ENCODE peak calls at places on chromosomes 6 and 20, in four cellular contexts. One of them, this sample, is unnamed.
A peak's percentile ranks its signal among the peaks of the same experiment; 100 is the strongest.

GRCh38 chr20:9359561-9360308 is 154.7 kb upstream of the LAMP5 start:
- DNase-seq in fibroblast of mammary gland: peak; percentile 78
- DNase-seq in right atrium auricular region: no peak
- DNase-seq in sigmoid colon: peak; percentile 70
- DNase-seq in this sample: no peak

GRCh38 chr6:78808356-78808891 is 58.9 kb upstream of the IRAK1BP1 start:
- DNase-seq in fibroblast of mammary gland: no peak
- DNase-seq in sigmoid colon: no peak
- DNase-seq in right atrium auricular region: no peak
- DNase-seq in this sample: no peak

GRCh38 chr6:12115492-12115891 is 103.4 kb downstream of the HIVEP1 start:
- DNase-seq in right atrium auricular region: no peak
- DNase-seq in fibroblast of mammary gland: no peak
- DNase-seq in sigmoid colon: no peak
- DNase-seq in this sample: no peak

GRCh38 chr6:43089874-43090556 is 13.9 kb downstream of the PTK7 start:
- DNase-seq in sigmoid colon: no peak
- DNase-seq in right atrium auricular region: no peak
- DNase-seq in fibroblast of mammary gland: no peak
- DNase-seq in this sample: no peak

GRCh38 chr6:132919028-132919427 is 104.7 kb downstream of the RPS12 start:
- DNase-seq in sigmoid colon: no peak
- DNase-seq in fibroblast of mammary gland: peak; percentile 51
- DNase-seq in right atrium auricular region: no peak
- DNase-seq in this sample: no peak

GRCh38 chr20:24589845-24590192 is 120.4 kb downstream of the SYNDIG1 start:
- DNase-seq in right atrium auricular region: no peak
- DNase-seq in sigmoid colon: no peak
- DNase-seq in fibroblast of mammary gland: no peak
- DNase-seq in this sample: no peak

GRCh38 chr6:3489032-3489757 is 32.3 kb upstream of the SLC22A23 start:
- DNase-seq in fibroblast of mammary gland: peak; percentile 76
- DNase-seq in sigmoid colon: no peak
- DNase-seq in right atrium auricular region: no peak
- DNase-seq in this sample: no peak

GRCh38 chr6:25137497-25137896 is 141.7 kb upstream of the CARMIL1 start:
- DNase-seq in right atrium auricular region: no peak
- DNase-seq in fibroblast of mammary gland: peak; percentile 39
- DNase-seq in sigmoid colon: no peak
- DNase-seq in this sample: no peak

GRCh38 chr6:137926207-137926731 is 59.2 kb downstream of the TNFAIP3 start:
- DNase-seq in right atrium auricular region: no peak
- DNase-seq in fibroblast of mammary gland: peak; percentile 88
- DNase-seq in sigmoid colon: no peak
- DNase-seq in this sample: no peak

GRCh38 chr6:68968301-68968649 is 333.2 kb downstream of the ADGRB3 start:
- DNase-seq in sigmoid colon: no peak
- DNase-seq in fibroblast of mammary gland: no peak
- DNase-seq in right atrium auricular region: no peak
- DNase-seq in this sample: no peak
- TF ChIP-seq CTCF in sigmoid colon: peak; percentile 18
- TF ChIP-seq CTCF in fibroblast of mammary gland: no peak
- TF ChIP-seq CTCF in right atrium auricular region: peak; percentile 5
- TF ChIP-seq CTCF in this sample: peak; percentile 50

DNA sequence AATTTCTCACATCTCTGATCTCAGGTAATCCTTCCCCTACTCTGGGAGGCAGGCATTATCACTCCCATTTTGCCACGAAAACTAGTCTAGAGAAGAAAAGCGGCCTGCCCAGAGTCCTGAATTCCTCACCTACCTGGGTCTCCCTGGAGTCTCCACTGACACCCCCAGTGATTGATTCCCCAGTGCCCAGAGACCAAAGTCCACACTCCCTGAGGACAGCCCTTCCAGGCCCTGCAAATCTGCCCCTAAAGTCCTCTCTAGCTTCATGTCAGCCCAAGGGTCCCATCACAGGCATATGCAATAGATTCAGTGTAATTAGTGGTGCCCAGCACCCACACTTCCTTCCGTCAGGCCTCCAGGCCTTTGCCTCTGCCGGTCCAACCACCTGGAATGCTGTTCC is 47.2 kb downstream of the MAFB start:
- DNase-seq in sigmoid colon: no peak
- DNase-seq in fibroblast of mammary gland: no peak
- DNase-seq in right atrium auricular region: no peak
- DNase-seq in this sample: no peak
- TF ChIP-seq CTCF in sigmoid colon: no peak
- TF ChIP-seq CTCF in fibroblast of mammary gland: no peak
- TF ChIP-seq CTCF in right atrium auricular region: no peak
- TF ChIP-seq CTCF in this sample: no peak

GRCh38 chr6:14396826-14397517 is 279.4 kb downstream of the CD83 start:
- DNase-seq in right atrium auricular region: no peak
- DNase-seq in fibroblast of mammary gland: peak; percentile 69
- DNase-seq in sigmoid colon: no peak
- DNase-seq in this sample: no peak
- TF ChIP-seq CTCF in right atrium auricular region: peak; percentile 31
- TF ChIP-seq CTCF in fibroblast of mammary gland: peak; percentile 34
- TF ChIP-seq CTCF in sigmoid colon: no peak
- TF ChIP-seq CTCF in this sample: no peak

DNA sequence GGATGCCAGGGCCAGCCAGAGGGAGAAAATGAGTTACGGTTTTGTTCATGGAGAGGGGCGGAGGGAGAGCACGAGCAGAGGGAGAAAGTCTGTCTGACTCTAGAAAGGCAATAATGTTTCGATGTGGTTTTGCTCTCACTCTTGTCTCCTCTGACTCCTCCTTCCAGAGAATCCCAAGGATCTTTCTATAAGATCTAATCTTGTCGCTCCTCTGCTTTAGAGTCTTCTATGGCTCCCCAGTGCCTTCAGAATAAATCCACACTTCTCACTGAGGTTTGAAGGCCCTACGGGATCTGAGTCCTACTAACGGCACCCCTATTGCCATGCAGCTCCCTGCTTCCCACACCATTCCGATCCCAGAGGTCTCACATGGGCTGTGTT is 66.8 kb downstream of the KCNB1 start:
- DNase-seq in right atrium auricular region: no peak
- DNase-seq in fibroblast of mammary gland: no peak
- DNase-seq in sigmoid colon: no peak
- DNase-seq in this sample: no peak
- TF ChIP-seq CTCF in right atrium auricular region: no peak
- TF ChIP-seq CTCF in fibroblast of mammary gland: no peak
- TF ChIP-seq CTCF in sigmoid colon: no peak
- TF ChIP-seq CTCF in this sample: no peak

DNA sequence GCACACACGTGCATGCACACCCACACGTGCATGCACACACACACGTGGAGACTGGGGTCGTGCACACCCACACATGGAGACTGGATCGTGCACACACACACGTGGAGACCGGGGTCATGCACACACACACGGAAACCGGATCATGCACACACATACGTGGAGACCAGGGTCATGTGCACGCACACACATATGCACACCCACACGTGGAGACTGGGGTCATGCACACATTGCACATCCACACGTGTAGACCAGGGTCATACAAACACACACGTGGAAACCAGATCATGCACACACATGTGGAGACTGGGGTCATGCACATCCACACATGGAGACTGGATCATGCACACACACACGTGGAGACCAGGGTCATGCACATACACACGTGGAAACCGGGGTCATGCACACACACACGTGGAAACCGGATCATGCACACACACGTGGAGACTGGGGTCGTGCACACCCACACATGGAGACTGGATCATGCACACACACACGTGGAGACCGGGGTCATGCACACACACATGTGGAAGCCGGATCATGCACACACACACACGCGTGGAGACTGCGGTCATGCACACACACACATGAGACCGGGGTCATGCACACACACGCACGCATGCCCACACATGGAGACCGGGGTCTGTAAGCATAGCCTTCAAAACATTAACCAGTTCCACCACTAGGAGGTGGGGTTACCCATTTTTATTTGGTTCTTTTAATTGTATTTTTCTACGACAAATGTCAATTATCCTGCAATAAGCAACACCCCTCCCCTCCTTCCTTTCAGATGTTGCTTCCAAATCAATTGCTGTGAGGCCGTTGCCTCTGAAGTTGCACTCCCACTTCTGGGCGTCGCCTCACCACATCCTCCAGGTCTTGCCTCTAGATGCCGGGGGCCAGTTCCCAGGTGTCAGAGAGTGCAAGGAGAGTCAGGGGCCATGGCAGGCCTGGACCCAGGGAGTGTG is 95.8 kb downstream of the TMEM242 start:
- DNase-seq in fibroblast of mammary gland: peak; percentile 41
- DNase-seq in right atrium auricular region: peak; percentile 52
- DNase-seq in sigmoid colon: peak; percentile 40
- DNase-seq in this sample: no peak
- TF ChIP-seq CTCF in fibroblast of mammary gland: peak; percentile 41
- TF ChIP-seq CTCF in right atrium auricular region: peak; percentile 46
- TF ChIP-seq CTCF in sigmoid colon: no peak
- TF ChIP-seq CTCF in this sample: peak; percentile 63

DNA sequence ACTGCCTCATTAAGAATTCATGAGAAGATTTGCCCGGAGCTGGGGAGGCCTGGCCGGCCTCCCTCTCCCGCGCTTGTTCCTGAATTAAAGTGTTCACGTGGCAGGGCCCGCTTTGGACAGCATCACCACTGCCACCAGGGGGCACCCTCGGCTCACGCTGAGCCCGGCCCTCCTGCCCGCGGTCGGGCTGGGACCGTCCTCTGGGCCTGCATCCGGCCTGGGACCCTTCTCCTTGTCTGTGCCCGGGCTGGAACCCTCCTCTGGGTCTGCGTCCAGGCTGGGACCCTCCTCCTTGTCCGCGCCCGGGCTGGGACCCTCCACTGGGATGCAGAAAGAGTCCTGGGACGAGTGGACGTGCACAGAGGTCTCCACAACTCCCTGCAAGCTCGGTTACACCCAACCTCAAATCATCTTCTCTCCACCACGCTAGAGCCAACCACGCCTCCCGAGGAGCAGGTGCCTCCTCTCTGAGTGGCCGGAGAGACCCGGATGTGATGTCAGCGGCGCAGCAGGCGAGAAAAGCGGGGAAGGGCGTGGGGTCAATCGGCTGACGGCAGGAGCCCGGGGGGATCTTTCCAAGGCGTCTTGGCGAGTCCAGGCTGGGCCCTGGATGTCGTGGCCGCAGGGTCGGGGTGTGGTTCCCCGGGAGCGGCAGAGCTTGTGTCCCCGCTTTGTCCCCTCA is 50.9 kb upstream of the DACT2 start:
- DNase-seq in sigmoid colon: peak; percentile 89
- DNase-seq in right atrium auricular region: peak; percentile 76
- DNase-seq in fibroblast of mammary gland: peak; percentile 33
- DNase-seq in this sample: peak; percentile 89
- TF ChIP-seq CTCF in sigmoid colon: peak; percentile 94
- TF ChIP-seq CTCF in right atrium auricular region: peak; percentile 88
- TF ChIP-seq CTCF in fibroblast of mammary gland: peak; percentile 57
- TF ChIP-seq CTCF in this sample: peak; percentile 94

DNA sequence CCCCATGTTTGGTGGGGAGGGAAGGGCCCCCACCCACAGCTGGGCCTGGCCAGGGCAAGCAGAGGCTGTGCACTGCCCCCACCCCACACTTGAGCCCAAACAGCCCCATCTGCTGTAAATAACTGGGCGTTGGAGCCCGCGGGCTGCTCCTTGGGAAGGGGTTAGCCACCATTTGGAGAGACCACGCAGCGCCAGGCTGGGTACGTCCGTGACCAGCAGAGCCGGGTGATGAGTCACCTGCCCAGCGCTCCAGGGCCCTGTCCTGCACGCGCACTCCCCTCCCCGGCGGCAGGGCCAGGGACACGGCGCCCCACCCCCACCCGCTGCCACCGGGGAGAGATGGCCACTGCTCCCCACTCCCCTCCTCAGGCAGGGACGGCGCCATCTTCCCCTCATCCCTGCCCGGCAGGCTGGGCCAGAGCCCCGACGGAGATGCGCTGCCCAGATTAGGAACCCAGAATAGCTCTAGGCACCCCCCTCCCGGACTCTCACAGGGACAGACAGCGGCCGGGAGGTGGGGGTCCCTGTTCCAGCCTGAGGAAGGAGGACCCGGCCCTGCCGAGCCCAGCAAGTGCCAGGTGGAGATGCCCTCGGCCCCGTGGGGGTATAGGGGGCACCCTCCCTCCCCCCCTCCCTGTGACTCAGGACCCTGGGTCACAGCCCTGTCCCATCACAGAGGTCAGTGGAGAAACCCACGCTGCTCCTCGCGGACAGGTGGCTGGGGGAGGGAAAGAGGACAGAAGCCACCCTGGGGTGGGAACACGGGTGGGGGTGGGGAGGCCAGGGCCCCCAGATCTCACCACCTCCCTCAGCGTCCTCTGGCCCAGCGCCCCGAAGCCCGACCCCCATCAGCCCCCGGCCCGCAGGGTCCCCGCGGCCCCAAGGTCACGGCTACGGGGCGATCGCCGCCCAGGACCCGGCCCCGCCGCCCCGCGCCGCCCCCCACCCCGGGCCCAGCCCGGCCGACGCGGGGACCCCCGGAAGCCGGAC is 642 bp downstream of the EEF1A2 start:
- DNase-seq in fibroblast of mammary gland: peak; percentile 23
- DNase-seq in sigmoid colon: peak; percentile 66
- DNase-seq in right atrium auricular region: no peak
- DNase-seq in this sample: no peak
- TF ChIP-seq CTCF in fibroblast of mammary gland: no peak
- TF ChIP-seq CTCF in sigmoid colon: no peak
- TF ChIP-seq CTCF in right atrium auricular region: no peak
- TF ChIP-seq CTCF in this sample: no peak

DNA sequence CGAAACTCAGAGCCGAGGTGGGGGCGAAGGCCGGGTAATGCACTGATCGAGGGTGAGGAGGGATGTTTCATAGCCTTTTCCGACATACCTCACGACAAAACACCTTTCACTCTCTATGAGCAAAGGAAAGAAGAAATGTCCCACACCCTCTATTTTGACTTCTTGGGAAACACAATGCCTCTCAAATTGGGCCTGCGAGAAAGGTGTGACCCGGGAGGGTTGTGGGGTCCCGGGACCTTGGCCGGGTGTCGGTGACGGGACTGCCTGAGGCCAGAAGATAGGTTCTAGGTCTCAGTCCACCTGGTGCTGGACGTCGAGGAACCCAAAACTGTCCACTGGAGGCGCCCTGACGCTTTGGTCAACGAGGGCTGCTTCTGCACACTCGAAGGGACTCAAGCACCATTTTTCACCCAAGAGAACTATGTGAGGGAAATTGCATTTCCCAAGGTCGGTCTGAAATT is 41.1 kb upstream of the OSTM1 start:
- DNase-seq in sigmoid colon: no peak
- DNase-seq in right atrium auricular region: no peak
- DNase-seq in fibroblast of mammary gland: peak; percentile 39
- DNase-seq in this sample: no peak
- TF ChIP-seq CTCF in sigmoid colon: no peak
- TF ChIP-seq CTCF in right atrium auricular region: peak; percentile 36
- TF ChIP-seq CTCF in fibroblast of mammary gland: peak; percentile 32
- TF ChIP-seq CTCF in this sample: no peak